ENCODE peak calls at places on chromosomes 1 and 21, in ten cellular contexts. One of them, this sample, is unnamed.

GRCh38 chr1:11961230-11961629 is 19.0 kb upstream of the MFN2 start:
- DNase-seq in gastrocnemius medialis: no peak
- DNase-seq in HEK293T: no peak
- DNase-seq in left cardiac atrium: no peak
- DNase-seq in AG04449: no peak
- DNase-seq in activated T-helper 2 cell treated with anti-CD3 and anti-CD28 coated beads, Interferon-gamma antibody, Interleukin-2, Interleukin-4, amounts not matched to agents 10 μg/mL and 5 μg/mL and 100 μg/mL, durations not matched to agents 14 hours and 24 hours and 36 hours: no peak
- DNase-seq in kidney tubule cell: peak
- DNase-seq in fibroblast of the conjunctiva: no peak
- DNase-seq in tibial nerve: peak
- DNase-seq in activated naive CD8-positive, alpha-beta T cell treated with anti-CD3 and anti-CD28 coated beads for 36 hours: no peak
- DNase-seq in this sample: no peak

GRCh38 chr1:109502368-109502851 is 7.1 kb downstream of the AMIGO1 start:
- DNase-seq in gastrocnemius medialis: no peak
- DNase-seq in HEK293T: no peak
- DNase-seq in left cardiac atrium: no peak
- DNase-seq in AG04449: no peak
- DNase-seq in activated T-helper 2 cell treated with anti-CD3 and anti-CD28 coated beads, Interferon-gamma antibody, Interleukin-2, Interleukin-4, amounts not matched to agents 10 μg/mL and 5 μg/mL and 100 μg/mL, durations not matched to agents 14 hours and 24 hours and 36 hours: peak
- DNase-seq in kidney tubule cell: no peak
- DNase-seq in fibroblast of the conjunctiva: no peak
- DNase-seq in tibial nerve: no peak
- DNase-seq in activated naive CD8-positive, alpha-beta T cell treated with anti-CD3 and anti-CD28 coated beads for 36 hours: peak
- DNase-seq in this sample: no peak

GRCh38 chr21:10464975-10465374 is 56.4 kb upstream of the TPTE start:
- DNase-seq in gastrocnemius medialis: no peak
- DNase-seq in HEK293T: no peak
- DNase-seq in left cardiac atrium: no peak
- DNase-seq in AG04449: no peak
- DNase-seq in activated T-helper 2 cell treated with anti-CD3 and anti-CD28 coated beads, Interferon-gamma antibody, Interleukin-2, Interleukin-4, amounts not matched to agents 10 μg/mL and 5 μg/mL and 100 μg/mL, durations not matched to agents 14 hours and 24 hours and 36 hours: no peak
- DNase-seq in kidney tubule cell: no peak
- DNase-seq in fibroblast of the conjunctiva: no peak
- DNase-seq in tibial nerve: no peak
- DNase-seq in activated naive CD8-positive, alpha-beta T cell treated with anti-CD3 and anti-CD28 coated beads for 36 hours: no peak
- DNase-seq in this sample: no peak

GRCh38 chr1:58763214-58763613 is 20.6 kb downstream of the JUN start:
- DNase-seq in gastrocnemius medialis: no peak
- DNase-seq in HEK293T: no peak
- DNase-seq in left cardiac atrium: no peak
- DNase-seq in AG04449: no peak
- DNase-seq in activated T-helper 2 cell treated with anti-CD3 and anti-CD28 coated beads, Interferon-gamma antibody, Interleukin-2, Interleukin-4, amounts not matched to agents 10 μg/mL and 5 μg/mL and 100 μg/mL, durations not matched to agents 14 hours and 24 hours and 36 hours: no peak
- DNase-seq in kidney tubule cell: peak
- DNase-seq in fibroblast of the conjunctiva: no peak
- DNase-seq in tibial nerve: no peak
- DNase-seq in activated naive CD8-positive, alpha-beta T cell treated with anti-CD3 and anti-CD28 coated beads for 36 hours: no peak
- DNase-seq in this sample: no peak

GRCh38 chr1:230167419-230167852 is 100.4 kb downstream of the GALNT2 start:
- DNase-seq in gastrocnemius medialis: no peak
- DNase-seq in HEK293T: peak
- DNase-seq in left cardiac atrium: no peak
- DNase-seq in AG04449: no peak
- DNase-seq in activated T-helper 2 cell treated with anti-CD3 and anti-CD28 coated beads, Interferon-gamma antibody, Interleukin-2, Interleukin-4, amounts not matched to agents 10 μg/mL and 5 μg/mL and 100 μg/mL, durations not matched to agents 14 hours and 24 hours and 36 hours: peak
- DNase-seq in kidney tubule cell: peak
- DNase-seq in fibroblast of the conjunctiva: peak
- DNase-seq in tibial nerve: no peak
- DNase-seq in activated naive CD8-positive, alpha-beta T cell treated with anti-CD3 and anti-CD28 coated beads for 36 hours: peak
- DNase-seq in this sample: no peak

GRCh38 chr1:26574690-26575349 is 45.3 kb downstream of the RPS6KA1 start:
- DNase-seq in gastrocnemius medialis: no peak
- DNase-seq in HEK293T: no peak
- DNase-seq in left cardiac atrium: no peak
- DNase-seq in AG04449: no peak
- DNase-seq in activated T-helper 2 cell treated with anti-CD3 and anti-CD28 coated beads, Interferon-gamma antibody, Interleukin-2, Interleukin-4, amounts not matched to agents 10 μg/mL and 5 μg/mL and 100 μg/mL, durations not matched to agents 14 hours and 24 hours and 36 hours: no peak
- DNase-seq in kidney tubule cell: peak
- DNase-seq in fibroblast of the conjunctiva: peak
- DNase-seq in tibial nerve: no peak
- DNase-seq in activated naive CD8-positive, alpha-beta T cell treated with anti-CD3 and anti-CD28 coated beads for 36 hours: peak
- DNase-seq in this sample: peak

GRCh38 chr1:12406218-12407021 is 176.6 kb downstream of the VPS13D start:
- DNase-seq in gastrocnemius medialis: no peak
- DNase-seq in HEK293T: no peak
- DNase-seq in left cardiac atrium: no peak
- DNase-seq in AG04449: no peak
- DNase-seq in activated T-helper 2 cell treated with anti-CD3 and anti-CD28 coated beads, Interferon-gamma antibody, Interleukin-2, Interleukin-4, amounts not matched to agents 10 μg/mL and 5 μg/mL and 100 μg/mL, durations not matched to agents 14 hours and 24 hours and 36 hours: no peak
- DNase-seq in kidney tubule cell: no peak
- DNase-seq in fibroblast of the conjunctiva: peak
- DNase-seq in tibial nerve: no peak
- DNase-seq in activated naive CD8-positive, alpha-beta T cell treated with anti-CD3 and anti-CD28 coated beads for 36 hours: no peak
- DNase-seq in this sample: no peak

GRCh38 chr1:241229216-241229615 is 127.8 kb downstream of the RGS7 start:
- DNase-seq in gastrocnemius medialis: no peak
- DNase-seq in HEK293T: no peak
- DNase-seq in left cardiac atrium: no peak
- DNase-seq in AG04449: no peak
- DNase-seq in activated T-helper 2 cell treated with anti-CD3 and anti-CD28 coated beads, Interferon-gamma antibody, Interleukin-2, Interleukin-4, amounts not matched to agents 10 μg/mL and 5 μg/mL and 100 μg/mL, durations not matched to agents 14 hours and 24 hours and 36 hours: no peak
- DNase-seq in kidney tubule cell: peak
- DNase-seq in fibroblast of the conjunctiva: no peak
- DNase-seq in tibial nerve: no peak
- DNase-seq in activated naive CD8-positive, alpha-beta T cell treated with anti-CD3 and anti-CD28 coated beads for 36 hours: no peak
- DNase-seq in this sample: no peak

GRCh38 chr1:204583909-204584632 is 67.9 kb downstream of the MDM4 start:
- DNase-seq in gastrocnemius medialis: no peak
- DNase-seq in HEK293T: no peak
- DNase-seq in left cardiac atrium: peak
- DNase-seq in AG04449: no peak
- DNase-seq in activated T-helper 2 cell treated with anti-CD3 and anti-CD28 coated beads, Interferon-gamma antibody, Interleukin-2, Interleukin-4, amounts not matched to agents 10 μg/mL and 5 μg/mL and 100 μg/mL, durations not matched to agents 14 hours and 24 hours and 36 hours: no peak
- DNase-seq in kidney tubule cell: no peak
- DNase-seq in fibroblast of the conjunctiva: no peak
- DNase-seq in tibial nerve: no peak
- DNase-seq in activated naive CD8-positive, alpha-beta T cell treated with anti-CD3 and anti-CD28 coated beads for 36 hours: no peak
- DNase-seq in this sample: no peak

GRCh38 chr21:42784896-42785451 is 94.4 kb downstream of the WDR4 start:
- DNase-seq in gastrocnemius medialis: no peak
- DNase-seq in HEK293T: no peak
- DNase-seq in left cardiac atrium: no peak
- DNase-seq in AG04449: no peak
- DNase-seq in activated T-helper 2 cell treated with anti-CD3 and anti-CD28 coated beads, Interferon-gamma antibody, Interleukin-2, Interleukin-4, amounts not matched to agents 10 μg/mL and 5 μg/mL and 100 μg/mL, durations not matched to agents 14 hours and 24 hours and 36 hours: no peak
- DNase-seq in kidney tubule cell: no peak
- DNase-seq in fibroblast of the conjunctiva: no peak
- DNase-seq in tibial nerve: no peak
- DNase-seq in activated naive CD8-positive, alpha-beta T cell treated with anti-CD3 and anti-CD28 coated beads for 36 hours: no peak
- DNase-seq in this sample: no peak

GRCh38 chr1:180966310-180966709 is 53.6 kb downstream of the KIAA1614 start:
- DNase-seq in gastrocnemius medialis: no peak
- DNase-seq in HEK293T: no peak
- DNase-seq in left cardiac atrium: no peak
- DNase-seq in AG04449: no peak
- DNase-seq in activated T-helper 2 cell treated with anti-CD3 and anti-CD28 coated beads, Interferon-gamma antibody, Interleukin-2, Interleukin-4, amounts not matched to agents 10 μg/mL and 5 μg/mL and 100 μg/mL, durations not matched to agents 14 hours and 24 hours and 36 hours: no peak
- DNase-seq in kidney tubule cell: no peak
- DNase-seq in fibroblast of the conjunctiva: no peak
- DNase-seq in tibial nerve: no peak
- DNase-seq in activated naive CD8-positive, alpha-beta T cell treated with anti-CD3 and anti-CD28 coated beads for 36 hours: no peak
- DNase-seq in this sample: no peak

GRCh38 chr1:208189183-208189582 is 55.0 kb downstream of the PLXNA2 start:
- DNase-seq in gastrocnemius medialis: no peak
- DNase-seq in HEK293T: no peak
- DNase-seq in left cardiac atrium: no peak
- DNase-seq in AG04449: no peak
- DNase-seq in activated T-helper 2 cell treated with anti-CD3 and anti-CD28 coated beads, Interferon-gamma antibody, Interleukin-2, Interleukin-4, amounts not matched to agents 10 μg/mL and 5 μg/mL and 100 μg/mL, durations not matched to agents 14 hours and 24 hours and 36 hours: no peak
- DNase-seq in kidney tubule cell: peak
- DNase-seq in fibroblast of the conjunctiva: no peak
- DNase-seq in tibial nerve: no peak
- DNase-seq in activated naive CD8-positive, alpha-beta T cell treated with anti-CD3 and anti-CD28 coated beads for 36 hours: no peak
- DNase-seq in this sample: no peak

GRCh38 chr21:32392880-32393676 is at the start of gene URB1:
- DNase-seq in gastrocnemius medialis: peak
- DNase-seq in HEK293T: peak
- DNase-seq in left cardiac atrium: peak
- DNase-seq in AG04449: no peak
- DNase-seq in activated T-helper 2 cell treated with anti-CD3 and anti-CD28 coated beads, Interferon-gamma antibody, Interleukin-2, Interleukin-4, amounts not matched to agents 10 μg/mL and 5 μg/mL and 100 μg/mL, durations not matched to agents 14 hours and 24 hours and 36 hours: peak
- DNase-seq in kidney tubule cell: peak
- DNase-seq in fibroblast of the conjunctiva: peak
- DNase-seq in tibial nerve: peak
- DNase-seq in activated naive CD8-positive, alpha-beta T cell treated with anti-CD3 and anti-CD28 coated beads for 36 hours: peak
- DNase-seq in this sample: peak

GRCh38 chr1:99573431-99574217 is 72.3 kb upstream of the PALMD start:
- DNase-seq in gastrocnemius medialis: no peak
- DNase-seq in HEK293T: no peak
- DNase-seq in left cardiac atrium: no peak
- DNase-seq in AG04449: no peak
- DNase-seq in activated T-helper 2 cell treated with anti-CD3 and anti-CD28 coated beads, Interferon-gamma antibody, Interleukin-2, Interleukin-4, amounts not matched to agents 10 μg/mL and 5 μg/mL and 100 μg/mL, durations not matched to agents 14 hours and 24 hours and 36 hours: no peak
- DNase-seq in kidney tubule cell: no peak
- DNase-seq in fibroblast of the conjunctiva: no peak
- DNase-seq in tibial nerve: no peak
- DNase-seq in activated naive CD8-positive, alpha-beta T cell treated with anti-CD3 and anti-CD28 coated beads for 36 hours: no peak
- DNase-seq in this sample: no peak

GRCh38 chr21:36211660-36212512 is 55.3 kb downstream of the DOP1B start:
- DNase-seq in gastrocnemius medialis: no peak
- DNase-seq in HEK293T: no peak
- DNase-seq in left cardiac atrium: no peak
- DNase-seq in AG04449: peak
- DNase-seq in activated T-helper 2 cell treated with anti-CD3 and anti-CD28 coated beads, Interferon-gamma antibody, Interleukin-2, Interleukin-4, amounts not matched to agents 10 μg/mL and 5 μg/mL and 100 μg/mL, durations not matched to agents 14 hours and 24 hours and 36 hours: no peak
- DNase-seq in kidney tubule cell: peak
- DNase-seq in fibroblast of the conjunctiva: peak
- DNase-seq in tibial nerve: no peak
- DNase-seq in activated naive CD8-positive, alpha-beta T cell treated with anti-CD3 and anti-CD28 coated beads for 36 hours: no peak
- DNase-seq in this sample: no peak

GRCh38 chr1:154970631-154971340 is at the start of gene SHC1:
- DNase-seq in gastrocnemius medialis: peak
- DNase-seq in HEK293T: peak
- DNase-seq in left cardiac atrium: peak
- DNase-seq in AG04449: peak
- DNase-seq in activated T-helper 2 cell treated with anti-CD3 and anti-CD28 coated beads, Interferon-gamma antibody, Interleukin-2, Interleukin-4, amounts not matched to agents 10 μg/mL and 5 μg/mL and 100 μg/mL, durations not matched to agents 14 hours and 24 hours and 36 hours: peak
- DNase-seq in kidney tubule cell: peak
- DNase-seq in fibroblast of the conjunctiva: peak
- DNase-seq in tibial nerve: peak
- DNase-seq in activated naive CD8-positive, alpha-beta T cell treated with anti-CD3 and anti-CD28 coated beads for 36 hours: no peak
- DNase-seq in this sample: peak

GRCh38 chr1:117757668-117758067 is 151.8 kb downstream of the TENT5C start:
- DNase-seq in gastrocnemius medialis: no peak
- DNase-seq in HEK293T: no peak
- DNase-seq in left cardiac atrium: no peak
- DNase-seq in AG04449: no peak
- DNase-seq in activated T-helper 2 cell treated with anti-CD3 and anti-CD28 coated beads, Interferon-gamma antibody, Interleukin-2, Interleukin-4, amounts not matched to agents 10 μg/mL and 5 μg/mL and 100 μg/mL, durations not matched to agents 14 hours and 24 hours and 36 hours: no peak
- DNase-seq in kidney tubule cell: peak
- DNase-seq in fibroblast of the conjunctiva: no peak
- DNase-seq in tibial nerve: no peak
- DNase-seq in activated naive CD8-positive, alpha-beta T cell treated with anti-CD3 and anti-CD28 coated beads for 36 hours: no peak
- DNase-seq in this sample: no peak

GRCh38 chr1:245859510-245860114 is 647.5 kb downstream of the SMYD3 start:
- DNase-seq in gastrocnemius medialis: no peak
- DNase-seq in HEK293T: no peak
- DNase-seq in left cardiac atrium: no peak
- DNase-seq in AG04449: no peak
- DNase-seq in activated T-helper 2 cell treated with anti-CD3 and anti-CD28 coated beads, Interferon-gamma antibody, Interleukin-2, Interleukin-4, amounts not matched to agents 10 μg/mL and 5 μg/mL and 100 μg/mL, durations not matched to agents 14 hours and 24 hours and 36 hours: no peak
- DNase-seq in kidney tubule cell: peak
- DNase-seq in fibroblast of the conjunctiva: no peak
- DNase-seq in tibial nerve: no peak
- DNase-seq in activated naive CD8-positive, alpha-beta T cell treated with anti-CD3 and anti-CD28 coated beads for 36 hours: no peak
- DNase-seq in this sample: no peak

GRCh38 chr1:14662116-14662515 is 63.6 kb downstream of the KAZN start:
- DNase-seq in gastrocnemius medialis: no peak
- DNase-seq in HEK293T: no peak
- DNase-seq in left cardiac atrium: peak
- DNase-seq in AG04449: no peak
- DNase-seq in activated T-helper 2 cell treated with anti-CD3 and anti-CD28 coated beads, Interferon-gamma antibody, Interleukin-2, Interleukin-4, amounts not matched to agents 10 μg/mL and 5 μg/mL and 100 μg/mL, durations not matched to agents 14 hours and 24 hours and 36 hours: no peak
- DNase-seq in kidney tubule cell: no peak
- DNase-seq in fibroblast of the conjunctiva: no peak
- DNase-seq in tibial nerve: no peak
- DNase-seq in activated naive CD8-positive, alpha-beta T cell treated with anti-CD3 and anti-CD28 coated beads for 36 hours: no peak
- DNase-seq in this sample: no peak

GRCh38 chr1:43835141-43836021 is 98.2 kb upstream of the ARTN start:
- DNase-seq in gastrocnemius medialis: no peak
- DNase-seq in HEK293T: no peak
- DNase-seq in left cardiac atrium: peak
- DNase-seq in AG04449: peak
- DNase-seq in activated T-helper 2 cell treated with anti-CD3 and anti-CD28 coated beads, Interferon-gamma antibody, Interleukin-2, Interleukin-4, amounts not matched to agents 10 μg/mL and 5 μg/mL and 100 μg/mL, durations not matched to agents 14 hours and 24 hours and 36 hours: no peak
- DNase-seq in kidney tubule cell: peak
- DNase-seq in fibroblast of the conjunctiva: peak
- DNase-seq in tibial nerve: no peak
- DNase-seq in activated naive CD8-positive, alpha-beta T cell treated with anti-CD3 and anti-CD28 coated beads for 36 hours: no peak
- DNase-seq in this sample: no peak

GRCh38 chr1:117735045-117735992 is 129.5 kb downstream of the TENT5C start:
- DNase-seq in gastrocnemius medialis: no peak
- DNase-seq in HEK293T: no peak
- DNase-seq in left cardiac atrium: no peak
- DNase-seq in AG04449: no peak
- DNase-seq in activated T-helper 2 cell treated with anti-CD3 and anti-CD28 coated beads, Interferon-gamma antibody, Interleukin-2, Interleukin-4, amounts not matched to agents 10 μg/mL and 5 μg/mL and 100 μg/mL, durations not matched to agents 14 hours and 24 hours and 36 hours: no peak
- DNase-seq in kidney tubule cell: peak
- DNase-seq in fibroblast of the conjunctiva: no peak
- DNase-seq in tibial nerve: peak
- DNase-seq in activated naive CD8-positive, alpha-beta T cell treated with anti-CD3 and anti-CD28 coated beads for 36 hours: peak
- DNase-seq in this sample: no peak

GRCh38 chr21:44764319-44765230 is 37.0 kb downstream of the UBE2G2 start:
- DNase-seq in gastrocnemius medialis: no peak
- DNase-seq in HEK293T: no peak
- DNase-seq in left cardiac atrium: no peak
- DNase-seq in AG04449: no peak
- DNase-seq in activated T-helper 2 cell treated with anti-CD3 and anti-CD28 coated beads, Interferon-gamma antibody, Interleukin-2, Interleukin-4, amounts not matched to agents 10 μg/mL and 5 μg/mL and 100 μg/mL, durations not matched to agents 14 hours and 24 hours and 36 hours: no peak
- DNase-seq in kidney tubule cell: no peak
- DNase-seq in fibroblast of the conjunctiva: no peak
- DNase-seq in tibial nerve: no peak
- DNase-seq in activated naive CD8-positive, alpha-beta T cell treated with anti-CD3 and anti-CD28 coated beads for 36 hours: no peak
- DNase-seq in this sample: no peak

GRCh38 chr1:181680871-181681270 is 197.6 kb downstream of the CACNA1E start:
- DNase-seq in gastrocnemius medialis: no peak
- DNase-seq in HEK293T: no peak
- DNase-seq in left cardiac atrium: no peak
- DNase-seq in AG04449: no peak
- DNase-seq in activated T-helper 2 cell treated with anti-CD3 and anti-CD28 coated beads, Interferon-gamma antibody, Interleukin-2, Interleukin-4, amounts not matched to agents 10 μg/mL and 5 μg/mL and 100 μg/mL, durations not matched to agents 14 hours and 24 hours and 36 hours: no peak
- DNase-seq in kidney tubule cell: no peak
- DNase-seq in fibroblast of the conjunctiva: no peak
- DNase-seq in tibial nerve: no peak
- DNase-seq in activated naive CD8-positive, alpha-beta T cell treated with anti-CD3 and anti-CD28 coated beads for 36 hours: no peak
- DNase-seq in this sample: no peak

GRCh38 chr1:18294437-18295176 is 186.1 kb upstream of the KLHDC7A start:
- DNase-seq in gastrocnemius medialis: no peak
- DNase-seq in HEK293T: no peak
- DNase-seq in left cardiac atrium: no peak
- DNase-seq in AG04449: no peak
- DNase-seq in activated T-helper 2 cell treated with anti-CD3 and anti-CD28 coated beads, Interferon-gamma antibody, Interleukin-2, Interleukin-4, amounts not matched to agents 10 μg/mL and 5 μg/mL and 100 μg/mL, durations not matched to agents 14 hours and 24 hours and 36 hours: no peak
- DNase-seq in kidney tubule cell: no peak
- DNase-seq in fibroblast of the conjunctiva: no peak
- DNase-seq in tibial nerve: no peak
- DNase-seq in activated naive CD8-positive, alpha-beta T cell treated with anti-CD3 and anti-CD28 coated beads for 36 hours: no peak
- DNase-seq in this sample: no peak

GRCh38 chr1:27101696-27102095 is 53.2 kb downstream of the SLC9A1 start:
- DNase-seq in gastrocnemius medialis: no peak
- DNase-seq in HEK293T: no peak
- DNase-seq in left cardiac atrium: no peak
- DNase-seq in AG04449: no peak
- DNase-seq in activated T-helper 2 cell treated with anti-CD3 and anti-CD28 coated beads, Interferon-gamma antibody, Interleukin-2, Interleukin-4, amounts not matched to agents 10 μg/mL and 5 μg/mL and 100 μg/mL, durations not matched to agents 14 hours and 24 hours and 36 hours: no peak
- DNase-seq in kidney tubule cell: no peak
- DNase-seq in fibroblast of the conjunctiva: no peak
- DNase-seq in tibial nerve: no peak
- DNase-seq in activated naive CD8-positive, alpha-beta T cell treated with anti-CD3 and anti-CD28 coated beads for 36 hours: no peak
- DNase-seq in this sample: no peak

GRCh38 chr1:23664837-23665795 is 26.5 kb upstream of the RPL11 start:
- DNase-seq in gastrocnemius medialis: peak
- DNase-seq in HEK293T: peak
- DNase-seq in left cardiac atrium: no peak
- DNase-seq in AG04449: no peak
- DNase-seq in activated T-helper 2 cell treated with anti-CD3 and anti-CD28 coated beads, Interferon-gamma antibody, Interleukin-2, Interleukin-4, amounts not matched to agents 10 μg/mL and 5 μg/mL and 100 μg/mL, durations not matched to agents 14 hours and 24 hours and 36 hours: no peak
- DNase-seq in kidney tubule cell: peak
- DNase-seq in fibroblast of the conjunctiva: peak
- DNase-seq in tibial nerve: peak
- DNase-seq in activated naive CD8-positive, alpha-beta T cell treated with anti-CD3 and anti-CD28 coated beads for 36 hours: peak
- DNase-seq in this sample: no peak

GRCh38 chr1:160834945-160835565 is 27.6 kb downstream of the CD244 start:
- DNase-seq in gastrocnemius medialis: no peak
- DNase-seq in HEK293T: peak
- DNase-seq in left cardiac atrium: no peak
- DNase-seq in AG04449: no peak
- DNase-seq in activated T-helper 2 cell treated with anti-CD3 and anti-CD28 coated beads, Interferon-gamma antibody, Interleukin-2, Interleukin-4, amounts not matched to agents 10 μg/mL and 5 μg/mL and 100 μg/mL, durations not matched to agents 14 hours and 24 hours and 36 hours: no peak
- DNase-seq in kidney tubule cell: peak
- DNase-seq in fibroblast of the conjunctiva: peak
- DNase-seq in tibial nerve: peak
- DNase-seq in activated naive CD8-positive, alpha-beta T cell treated with anti-CD3 and anti-CD28 coated beads for 36 hours: no peak
- DNase-seq in this sample: no peak

GRCh38 chr1:17128361-17128760 is 9.1 kb upstream of the PADI2 start:
- DNase-seq in gastrocnemius medialis: no peak
- DNase-seq in HEK293T: no peak
- DNase-seq in left cardiac atrium: no peak
- DNase-seq in AG04449: peak
- DNase-seq in activated T-helper 2 cell treated with anti-CD3 and anti-CD28 coated beads, Interferon-gamma antibody, Interleukin-2, Interleukin-4, amounts not matched to agents 10 μg/mL and 5 μg/mL and 100 μg/mL, durations not matched to agents 14 hours and 24 hours and 36 hours: no peak
- DNase-seq in kidney tubule cell: peak
- DNase-seq in fibroblast of the conjunctiva: peak
- DNase-seq in tibial nerve: peak
- DNase-seq in activated naive CD8-positive, alpha-beta T cell treated with anti-CD3 and anti-CD28 coated beads for 36 hours: no peak
- DNase-seq in this sample: no peak

This sample was measured in pancreas.